ENCODE peak calls at places on chromosomes 13 and 19, in eight cellular contexts. Z, D, A, O, T, X, V and E are unnamed samples.

GRCh38 chr13:29523199-29523931 is 72.1 kb downstream of the SLC7A1 start:
- DNase-seq in Z (no peak), D (no peak), A (no peak), O (peak), T (no peak), X (no peak), V (no peak), E (no peak)

GRCh38 chr13:85413664-85414063 is 385.6 kb downstream of the SLITRK6 start:
- DNase-seq in Z (no peak), D (no peak), A (no peak), O (no peak), T (no peak), X (no peak), V (no peak), E (no peak)

GRCh38 chr13:52195052-52195837 is 35.8 kb upstream of the NEK3 start:
- DNase-seq in Z (peak), D (no peak), A (peak), O (peak), T (peak), X (peak), V (peak), E (peak)

GRCh38 chr13:59230484-59231264 is 933.1 kb downstream of the DIAPH3 start:
- DNase-seq in Z (no peak), D (no peak), A (peak), O (no peak), T (no peak), X (no peak), V (no peak), E (peak)

GRCh38 chr19:16930753-16931152 is 42.0 kb downstream of the F2RL3 start:
- DNase-seq in Z (no peak), D (no peak), A (no peak), O (no peak), T (no peak), X (no peak), V (no peak), E (no peak)

GRCh38 chr13:27168870-27169525 is 2.6 kb downstream of the USP12 start:
- DNase-seq in Z (peak), D (no peak), A (no peak), O (no peak), T (no peak), X (no peak), V (no peak), E (no peak)

GRCh38 chr19:37817180-37817911 is 38.0 kb upstream of the ZNF573 start:
- DNase-seq in Z (peak), D (no peak), A (peak), O (peak), T (no peak), X (peak), V (peak), E (no peak)

GRCh38 chr19:4521888-4522242 is 3.6 kb upstream of the PLIN4 start:
- DNase-seq in Z (no peak), D (no peak), A (no peak), O (no peak), T (no peak), X (no peak), V (no peak), E (no peak)

GRCh38 chr13:46075811-46076210 is 23.3 kb upstream of the ZC3H13 start:
- DNase-seq in Z (no peak), D (no peak), A (no peak), O (no peak), T (no peak), X (no peak), V (no peak), E (no peak)

GRCh38 chr19:54109651-54110050 is 5.8 kb downstream of the TFPT start:
- DNase-seq in Z (no peak), D (no peak), A (no peak), O (no peak), T (no peak), X (no peak), V (no peak), E (no peak)

GRCh38 chr13:50589651-50590054 is 253.8 kb downstream of the DLEU7 start:
- DNase-seq in Z (peak), D (no peak), A (no peak), O (no peak), T (no peak), X (no peak), V (no peak), E (no peak)

GRCh38 chr13:65943024-65943423 is 1287.1 kb downstream of the PCDH9 start:
- DNase-seq in Z (peak), D (no peak), A (no peak), O (no peak), T (no peak), X (no peak), V (no peak), E (no peak)

GRCh38 chr19:33317522-33317921 is 15.2 kb upstream of the CEBPA start:
- DNase-seq in Z (no peak), D (no peak), A (no peak), O (no peak), T (no peak), X (no peak), V (no peak), E (no peak)

GRCh38 chr13:21020581-21020980 is 40.8 kb downstream of the LATS2 start:
- DNase-seq in Z (no peak), D (no peak), A (no peak), O (no peak), T (no peak), X (no peak), V (no peak), E (no peak)

GRCh38 chr19:33273881-33274662 is 28.3 kb downstream of the CEBPA start:
- DNase-seq in Z (peak), D (no peak), A (no peak), O (no peak), T (no peak), X (peak), V (no peak), E (no peak)

GRCh38 chr13:38002596-38002995 is 133.0 kb upstream of the TRPC4 start:
- DNase-seq in Z (no peak), D (no peak), A (no peak), O (no peak), T (no peak), X (no peak), V (no peak), E (no peak)

GRCh38 chr19:33438016-33438671 is 64.6 kb downstream of the CEBPG start:
- DNase-seq in Z (peak), D (peak), A (no peak), O (peak), T (no peak), X (no peak), V (no peak), E (no peak)

GRCh38 chr19:55118401-55118991 is 1.1 kb upstream of the PPP1R12C start:
- DNase-seq in Z (no peak), D (no peak), A (peak), O (peak), T (no peak), X (peak), V (no peak), E (peak)

GRCh38 chr13:41137951-41138350 is 5.3 kb upstream of the KBTBD6 start:
- DNase-seq in Z (peak), D (no peak), A (no peak), O (no peak), T (no peak), X (no peak), V (no peak), E (no peak)

GRCh38 chr13:33575378-33575777 is 242.6 kb upstream of the RFC3 start:
- DNase-seq in Z (no peak), D (no peak), A (no peak), O (no peak), T (no peak), X (no peak), V (no peak), E (no peak)

GRCh38 chr13:32314968-32315254 is 252 bp downstream of the ZAR1L start:
- DNase-seq in Z (peak), D (peak), A (peak), O (no peak), T (peak), X (peak), V (peak), E (no peak)

GRCh38 chr19:14203258-14203657 is 2.7 kb downstream of the ADGRL1 start:
- DNase-seq in Z (no peak), D (no peak), A (no peak), O (no peak), T (no peak), X (no peak), V (peak), E (no peak)

GRCh38 chr13:24650157-24650556 is 30.1 kb upstream of the ATP12A start:
- DNase-seq in Z (peak), D (no peak), A (no peak), O (no peak), T (no peak), X (no peak), V (no peak), E (no peak)

GRCh38 chr13:36432106-36432544 is at the start of gene CCNA1:
- DNase-seq in Z (no peak), D (no peak), A (peak), O (peak), T (no peak), X (peak), V (no peak), E (peak)

GRCh38 chr13:48126944-48127814 is 32.3 kb upstream of the MED4 start:
- DNase-seq in Z (peak), D (peak), A (peak), O (peak), T (no peak), X (peak), V (peak), E (peak)

GRCh38 chr19:18427080-18427751 is 8.0 kb downstream of the SSBP4 start:
- DNase-seq in Z (no peak), D (no peak), A (no peak), O (no peak), T (no peak), X (no peak), V (no peak), E (no peak)

GRCh38 chr13:59946924-59947323 is 216.8 kb downstream of the DIAPH3 start:
- DNase-seq in Z (peak), D (no peak), A (no peak), O (no peak), T (no peak), X (no peak), V (no peak), E (no peak)

GRCh38 chr19:20662421-20663105 is 1.2 kb upstream of the ZNF626 start:
- DNase-seq in Z (no peak), D (no peak), A (no peak), O (no peak), T (no peak), X (no peak), V (no peak), E (peak)

GRCh38 chr19:10718205-10719196 is 622 bp downstream of the DNM2 start:
- DNase-seq in Z (peak), D (peak), A (peak), O (peak), T (no peak), X (peak), V (peak), E (peak)

GRCh38 chr13:44211753-44212152 is 161.9 kb upstream of the SERP2 start:
- DNase-seq in Z (no peak), D (no peak), A (no peak), O (no peak), T (no peak), X (no peak), V (no peak), E (no peak)

GRCh38 chr13:85724554-85725432 is 74.4 kb downstream of the SLITRK6 start:
- DNase-seq in Z (peak), D (no peak), A (no peak), O (no peak), T (no peak), X (no peak), V (no peak), E (no peak)